ENCODE peak calls at places on chromosomes 6 and 20, in five cellular contexts. V, F, R, O and Y are unnamed samples.

GRCh38 chr6:17971128-17972073 is 16.0 kb downstream of the KIF13A start:
- DNase-seq in V (no peak), F (peak), R (no peak), O (peak), Y (peak)

GRCh38 chr6:68718379-68719073 is 83.4 kb downstream of the ADGRB3 start:
- DNase-seq in V (no peak), F (peak), R (no peak), O (no peak), Y (no peak)

GRCh38 chr20:2022163-2022562 is 28.3 kb upstream of the PDYN start:
- DNase-seq in V (no peak), F (no peak), R (no peak), O (no peak), Y (no peak)

GRCh38 chr6:144402750-144403149 is 117.6 kb downstream of the UTRN start:
- DNase-seq in V (no peak), F (no peak), R (no peak), O (no peak), Y (no peak)

GRCh38 chr6:117008618-117009017 is 131.6 kb downstream of the RFX6 start:
- DNase-seq in V (no peak), F (no peak), R (no peak), O (no peak), Y (no peak)

GRCh38 chr6:15441215-15441868 is 195.5 kb downstream of the JARID2 start:
- DNase-seq in V (peak), F (peak), R (no peak), O (peak), Y (peak)

GRCh38 chr6:35522660-35523658 is 10.3 kb upstream of the TULP1 start:
- DNase-seq in V (peak), F (peak), R (peak), O (peak), Y (peak)

GRCh38 chr20:47318596-47319516 is 37.6 kb downstream of the ZMYND8 start:
- DNase-seq in V (no peak), F (peak), R (no peak), O (peak), Y (peak)

GRCh38 chr6:164097557-164098398 is 683.3 kb downstream of the QKI start:
- DNase-seq in V (no peak), F (no peak), R (no peak), O (no peak), Y (peak)

GRCh38 chr20:23920936-23921335 is 41.4 kb upstream of the CST5 start:
- DNase-seq in V (no peak), F (no peak), R (no peak), O (no peak), Y (no peak)

GRCh38 chr6:35691027-35691824 is 2.5 kb upstream of the FKBP5 start:
- DNase-seq in V (no peak), F (peak), R (no peak), O (peak), Y (no peak)

GRCh38 chr6:128605961-128606360 is 85.6 kb upstream of the PTPRK start:
- DNase-seq in V (no peak), F (peak), R (no peak), O (no peak), Y (no peak)

GRCh38 chr6:118918326-118918725 is 16.6 kb downstream of the MCM9 start:
- DNase-seq in V (no peak), F (peak), R (no peak), O (no peak), Y (no peak)

GRCh38 chr20:33791959-33792597 is 19.1 kb upstream of the CHMP4B start:
- DNase-seq in V (peak), F (peak), R (no peak), O (no peak), Y (peak)

GRCh38 chr6:3305216-3305565 is 46.4 kb downstream of the PSMG4 start:
- DNase-seq in V (no peak), F (no peak), R (no peak), O (no peak), Y (no peak)

GRCh38 chr20:409697-410559 is 1.8 kb downstream of the RBCK1 start:
- DNase-seq in V (no peak), F (no peak), R (no peak), O (no peak), Y (no peak)

GRCh38 chr6:116941727-116942126 is 64.7 kb downstream of the RFX6 start:
- DNase-seq in V (no peak), F (no peak), R (no peak), O (no peak), Y (no peak)

GRCh38 chr20:44597516-44597915 is 15.1 kb downstream of the PKIG start:
- DNase-seq in V (no peak), F (no peak), R (no peak), O (no peak), Y (peak)

GRCh38 chr6:92779758-92780157 is 639.6 kb downstream of the EPHA7 start:
- DNase-seq in V (no peak), F (peak), R (no peak), O (no peak), Y (peak)

GRCh38 chr6:44073612-44074382 is 53.5 kb downstream of the MRPL14 start:
- DNase-seq in V (no peak), F (peak), R (no peak), O (no peak), Y (peak)

GRCh38 chr6:111727041-111727440 is 121.4 kb upstream of the TRAF3IP2 start:
- DNase-seq in V (no peak), F (no peak), R (no peak), O (no peak), Y (no peak)

GRCh38 chr6:137968901-137969300 is 101.8 kb downstream of the TNFAIP3 start:
- DNase-seq in V (no peak), F (no peak), R (no peak), O (no peak), Y (no peak)

GRCh38 chr6:15800821-15801617 is 138.2 kb upstream of the DTNBP1 start:
- DNase-seq in V (no peak), F (no peak), R (no peak), O (no peak), Y (no peak)

GRCh38 chr6:143505537-143505936 is 6.0 kb downstream of the FUCA2 start:
- DNase-seq in V (no peak), F (no peak), R (no peak), O (no peak), Y (no peak)

GRCh38 chr6:54291738-54292137 is 16.5 kb upstream of the TINAG start:
- DNase-seq in V (no peak), F (peak), R (no peak), O (no peak), Y (peak)

GRCh38 chr6:32908897-32909296 is 31.9 kb downstream of the HLA-DMB start:
- DNase-seq in V (no peak), F (no peak), R (no peak), O (no peak), Y (no peak)

GRCh38 chr6:144331610-144332009 is 46.5 kb downstream of the UTRN start:
- DNase-seq in V (no peak), F (peak), R (no peak), O (no peak), Y (no peak)

GRCh38 chr20:25223179-25223661 is 24.7 kb upstream of the PYGB start:
- DNase-seq in V (peak), F (peak), R (no peak), O (no peak), Y (peak)

GRCh38 chr6:34680802-34681515 is 15.6 kb downstream of the ILRUN start:
- DNase-seq in V (no peak), F (no peak), R (no peak), O (no peak), Y (peak)

GRCh38 chr6:323730-324088 is 31.4 kb downstream of the DUSP22 start:
- DNase-seq in V (no peak), F (no peak), R (no peak), O (no peak), Y (no peak)